ENCODE peak calls at places on chromosomes 6 and 20, in nine cellular contexts. F is pancreas, R is GM13977, P is choroid plexus epithelial cell, L is RWPE1, M is foreskin keratinocyte, D is adrenal gland, T is heart left ventricle, J is neural crest cell. I is an unnamed sample.

GRCh38 chr6:159719287-159719686 is 8.0 kb upstream of the WTAP start:
- DNase-seq in L (no peak), F (no peak), P (no peak), T (no peak), D (no peak), R (no peak), J (no peak), M (no peak), I (no peak)

GRCh38 chr6:170132561-170132991 is 158.3 kb downstream of the DLL1 start:
- DNase-seq in P (no peak), R (no peak), L (no peak), T (no peak), D (peak), M (no peak), J (no peak), F (no peak), I (no peak)

GRCh38 chr6:40054186-40054585 is 119.9 kb upstream of the MOCS1 start:
- DNase-seq in D (no peak), T (no peak), J (no peak), L (no peak), F (no peak), M (no peak), R (no peak), P (no peak), I (no peak)

GRCh38 chr20:62220666-62221568 is 839 bp upstream of the HRH3 start:
- DNase-seq in M (no peak), J (no peak), P (no peak), D (no peak), T (no peak), F (no peak), L (no peak), R (no peak), I (no peak)

GRCh38 chr6:92052513-92052912 is 1366.8 kb downstream of the EPHA7 start:
- DNase-seq in P (no peak), R (no peak), T (no peak), D (no peak), L (no peak), J (no peak), F (no peak), M (no peak), I (no peak)

GRCh38 chr6:146200136-146200708 is 171.4 kb downstream of the GRM1 start:
- DNase-seq in M (no peak), J (no peak), L (no peak), R (no peak), P (peak), D (no peak), F (no peak), T (no peak), I (no peak)

GRCh38 chr6:111484655-111484974 is 1.6 kb upstream of the REV3L start:
- DNase-seq in T (no peak), P (peak), F (no peak), D (no peak), L (no peak), R (no peak), M (no peak), J (no peak), I (no peak)

GRCh38 chr6:19333936-19334335 is 503.2 kb upstream of the ID4 start:
- DNase-seq in J (no peak), T (no peak), M (no peak), F (no peak), P (peak), R (no peak), D (no peak), L (peak), I (no peak)

GRCh38 chr6:150939399-150939798 is 73.9 kb downstream of the MTHFD1L start:
- DNase-seq in F (no peak), D (no peak), T (no peak), J (no peak), M (no peak), R (no peak), P (no peak), L (no peak), I (no peak)
- TF ChIP-seq CTCF in F (no peak), D (no peak), T (no peak), J (no peak), M (no peak), R (no peak), P (no peak), L (no peak), I (no peak)

GRCh38 chr20:34706912-34707784 is 3.0 kb downstream of the TP53INP2 start:
- DNase-seq in L (no peak), T (no peak), D (no peak), P (no peak), F (no peak), M (no peak), J (no peak), R (no peak), I (no peak)

GRCh38 chr20:34706022-34706875 is 2.1 kb downstream of the TP53INP2 start:
- DNase-seq in L (no peak), T (no peak), R (no peak), D (no peak), J (no peak), M (no peak), P (no peak), F (no peak), I (no peak)

GRCh38 chr20:34704177-34705007 is at the start of gene TP53INP2:
- DNase-seq in F (peak), M (peak), J (peak), P (peak), R (peak), L (peak), D (peak), T (peak), I (peak)

GRCh38 chr20:34705008-34705382 is 851 bp downstream of the TP53INP2 start:
- DNase-seq in R (no peak), L (no peak), M (no peak), J (no peak), T (no peak), F (no peak), P (no peak), D (no peak), I (no peak)

GRCh38 chr20:34705383-34706021 is 1.4 kb downstream of the TP53INP2 start:
- DNase-seq in P (peak), J (no peak), L (peak), T (no peak), F (peak), M (peak), R (no peak), D (peak), I (no peak)
- TF ChIP-seq CTCF in P (peak), J (peak), L (peak), T (no peak), F (no peak), M (peak), R (peak), D (peak), I (no peak)

GRCh38 chr6:12150812-12151432 is 138.8 kb downstream of the HIVEP1 start:
- DNase-seq in T (no peak), F (no peak), J (no peak), L (peak), D (no peak), M (peak), R (no peak), P (peak), I (no peak)
- TF ChIP-seq CTCF in T (peak), F (peak), J (peak), L (peak), D (no peak), M (peak), R (peak), P (peak), I (no peak)

DNA sequence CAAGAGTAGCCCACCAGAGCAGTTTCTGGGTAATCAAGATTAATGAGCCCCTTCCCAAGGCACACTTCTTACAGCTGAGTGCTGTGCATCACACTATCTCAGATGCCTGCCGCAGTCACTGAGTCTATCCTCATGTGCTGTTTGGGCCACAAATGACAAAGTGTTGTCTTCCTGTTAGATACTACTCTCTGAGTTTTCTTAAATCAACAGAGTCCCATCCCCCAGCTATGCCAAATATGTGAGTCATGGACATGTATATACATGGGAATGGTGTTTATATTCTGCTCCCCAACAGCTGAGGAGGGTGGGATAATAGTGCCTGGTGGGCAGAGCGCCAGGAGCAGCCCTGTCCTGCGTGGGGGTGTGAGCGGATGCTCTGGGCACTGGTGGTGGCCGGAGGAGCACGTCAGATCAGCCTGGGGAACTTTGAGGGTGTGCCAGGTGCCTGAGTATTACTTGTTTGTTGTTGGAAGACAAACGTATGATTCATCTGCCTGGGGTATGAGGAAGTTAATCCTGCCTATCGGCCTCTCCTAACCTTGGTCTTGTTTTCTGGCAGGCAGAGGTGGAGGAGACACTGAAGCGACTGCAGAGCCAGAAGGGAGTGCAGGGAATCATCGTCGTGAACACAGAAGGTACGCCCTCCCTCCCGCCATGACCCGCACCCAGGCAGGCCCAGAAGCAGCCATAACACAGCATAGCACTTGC is 9.6 kb downstream of the DYNLRB1 start:
- DNase-seq in L (peak), D (peak), P (peak), M (peak), J (no peak), T (peak), F (peak), R (no peak), I (no peak)
- TF ChIP-seq CTCF in L (no peak), D (no peak), P (no peak), M (no peak), J (no peak), T (no peak), F (no peak), R (no peak), I (no peak)